ENCODE peak calls at places on chromosomes 5 and 9, in six cellular contexts. W, U, S, Y, T and K are unnamed samples.

GRCh38 chr5:41856644-41857491 is 13.4 kb downstream of the OXCT1 start:
- DNase-seq in T (peak; percentile 76), W (peak; percentile 62), S (peak; percentile 44), U (peak; percentile 82), Y (no peak), K (peak; percentile 52)

GRCh38 chr9:84761137-84761808 is 91.7 kb downstream of the NTRK2 start:
- DNase-seq in S (no peak), W (no peak), Y (no peak), T (no peak), U (no peak), K (no peak)

GRCh38 chr9:79609468-79610018 is 37.8 kb downstream of the TLE4 start:
- DNase-seq in S (no peak), Y (no peak), W (no peak), U (no peak), T (no peak), K (no peak)

GRCh38 chr9:112867275-112867991 is 23.2 kb downstream of the SLC46A2 start:
- DNase-seq in W (no peak), T (peak; percentile 16), U (no peak), S (no peak), Y (peak; percentile 54), K (peak; percentile 90)

GRCh38 chr9:72858089-72858912 is 94.6 kb downstream of the ALDH1A1 start:
- DNase-seq in S (no peak), Y (no peak), U (no peak), W (no peak), T (peak; percentile 74), K (no peak)

GRCh38 chr5:131952286-131952857 is 6.9 kb upstream of the MEIKIN start:
- DNase-seq in S (no peak), T (no peak), U (no peak), W (no peak), Y (no peak), K (peak; percentile 97)

GRCh38 chr5:138770977-138771376 is 17.8 kb downstream of the CTNNA1 start:
- DNase-seq in T (no peak), W (no peak), S (no peak), U (no peak), Y (no peak), K (no peak)

GRCh38 chr5:107359033-107359915 is 311.5 kb downstream of the EFNA5 start:
- DNase-seq in T (no peak), W (no peak), U (peak; percentile 41), S (no peak), Y (no peak), K (peak; percentile 57)

GRCh38 chr9:117046666-117047327 is 359.7 kb downstream of the TRIM32 start:
- DNase-seq in U (no peak), W (no peak), T (no peak), Y (no peak), S (no peak), K (no peak)

GRCh38 chr5:36696059-36696673 is 89.8 kb downstream of the SLC1A3 start:
- DNase-seq in Y (no peak), T (peak; percentile 53), W (no peak), S (peak; percentile 45), U (peak; percentile 57), K (no peak)

GRCh38 chr5:159465604-159466003 is 135.3 kb upstream of the IL12B start:
- DNase-seq in W (no peak), U (no peak), Y (no peak), T (no peak), S (no peak), K (no peak)

GRCh38 chr9:33106827-33107621 is 30.6 kb upstream of the SMU1 start:
- DNase-seq in S (no peak), Y (no peak), T (no peak), W (no peak), U (no peak), K (no peak)

GRCh38 chr5:77885501-77885900 is 109.4 kb upstream of the TBCA start:
- DNase-seq in S (no peak), U (no peak), W (no peak), T (no peak), Y (no peak), K (no peak)

GRCh38 chr5:159304961-159305595 is 25.2 kb downstream of the IL12B start:
- DNase-seq in W (no peak), Y (no peak), T (no peak), S (no peak), U (no peak), K (no peak)